ENCODE peak calls at places on chromosomes 13 and 19, in seven cellular contexts. T is GM13976, G is endothelial cell, M is BE2C, P is fibroblast of mammary gland, Y is Caco-2, U is fibroblast of pulmonary artery. O is an unnamed sample.

GRCh38 chr19:45947926-45948325 is 25.7 kb downstream of the NOVA2 start:
- DNase-seq in T (no peak), G (no peak), M (no peak), P (peak; percentile 32), Y (no peak), U (no peak), O (no peak)

GRCh38 chr13:28819748-28820098 is 416 bp upstream of the MTUS2 start:
- DNase-seq in T (peak; percentile 85), G (peak; percentile 87), M (peak; percentile 82), P (peak; percentile 19), Y (peak; percentile 49), U (peak; percentile 45), O (peak; percentile 38)

GRCh38 chr13:76890036-76890435 is 3.8 kb upstream of the KCTD12 start:
- DNase-seq in T (no peak), G (no peak), M (no peak), P (peak; percentile 27), Y (no peak), U (peak; percentile 33), O (no peak)

GRCh38 chr19:6767081-6767356 is 216 bp downstream of the SH2D3A start:
- DNase-seq in T (peak; percentile 46), G (no peak), M (no peak), P (no peak), Y (no peak), U (no peak), O (peak; percentile 71)

GRCh38 chr13:28621439-28621838 is 37.5 kb upstream of the POMP start:
- DNase-seq in T (no peak), G (no peak), M (no peak), P (no peak), Y (no peak), U (no peak), O (no peak)

GRCh38 chr13:113358653-113359052 is 5.3 kb downstream of the GRTP1 start:
- DNase-seq in T (no peak), G (no peak), M (no peak), P (no peak), Y (no peak), U (no peak), O (no peak)

GRCh38 chr13:38366954-38367645 is 17.4 kb downstream of the UFM1 start:
- DNase-seq in T (no peak), G (no peak), M (no peak), P (peak; percentile 84), Y (no peak), U (peak; percentile 22), O (no peak)

GRCh38 chr19:36215276-36216171 is 618 bp downstream of the ZNF146 start:
- DNase-seq in T (no peak), G (no peak), M (peak; percentile 17), P (peak; percentile 35), Y (no peak), U (peak; percentile 53), O (no peak)

GRCh38 chr19:45280471-45280961 is 29.4 kb downstream of the MARK4 start:
- DNase-seq in T (peak; percentile 27), G (peak; percentile 31), M (no peak), P (no peak), Y (no peak), U (no peak), O (no peak)

GRCh38 chr19:495440-496332 is 600 bp upstream of the MADCAM1 start:
- DNase-seq in T (peak; percentile 71), G (peak; percentile 79), M (peak; percentile 58), P (peak; percentile 49), Y (peak; percentile 76), U (peak; percentile 44), O (no peak)

GRCh38 chr19:46386996-46387712 is 26.2 kb downstream of the CCDC8 start:
- DNase-seq in T (no peak), G (no peak), M (no peak), P (no peak), Y (no peak), U (no peak), O (no peak)

GRCh38 chr13:106610511-106610910 is 42.6 kb upstream of the ARGLU1 start:
- DNase-seq in T (no peak), G (no peak), M (no peak), P (peak; percentile 78), Y (no peak), U (peak; percentile 31), O (no peak)

GRCh38 chr13:36293497-36293896 is 4.1 kb downstream of the CCDC169 start:
- DNase-seq in T (no peak), G (no peak), M (no peak), P (no peak), Y (no peak), U (no peak), O (no peak)

GRCh38 chr19:584240-585001 is 5.3 kb upstream of the HCN2 start:
- DNase-seq in T (peak; percentile 87), G (peak; percentile 85), M (peak; percentile 89), P (peak; percentile 32), Y (no peak), U (peak; percentile 47), O (peak; percentile 45)

GRCh38 chr19:7933411-7933810 is 7.5 kb upstream of the CTXN1 start:
- DNase-seq in T (no peak), G (no peak), M (no peak), P (no peak), Y (no peak), U (no peak), O (no peak)

GRCh38 chr13:107035778-107036177 is 467.8 kb upstream of the ARGLU1 start:
- DNase-seq in T (no peak), G (no peak), M (no peak), P (no peak), Y (no peak), U (peak; percentile 21), O (no peak)

GRCh38 chr19:44740351-44740824 is 8.1 kb upstream of the BCL3 start:
- DNase-seq in T (no peak), G (no peak), M (no peak), P (no peak), Y (no peak), U (no peak), O (no peak)

GRCh38 chr19:10968527-10969081 is 7.8 kb downstream of the SMARCA4 start:
- DNase-seq in T (peak; percentile 34), G (no peak), M (no peak), P (no peak), Y (no peak), U (no peak), O (no peak)

GRCh38 chr13:79770056-79770455 is 289.1 kb downstream of the NDFIP2 start:
- DNase-seq in T (no peak), G (no peak), M (no peak), P (no peak), Y (no peak), U (no peak), O (no peak)

GRCh38 chr13:59745395-59745788 is 418.3 kb downstream of the DIAPH3 start:
- DNase-seq in T (no peak), G (no peak), M (no peak), P (peak; percentile 40), Y (no peak), U (peak; percentile 59), O (no peak)

GRCh38 chr13:107376393-107377085 is 808.6 kb upstream of the ARGLU1 start:
- DNase-seq in T (no peak), G (no peak), M (peak; percentile 82), P (no peak), Y (no peak), U (no peak), O (no peak)

GRCh38 chr13:98544105-98544710 is 32.7 kb downstream of the STK24 start:
- DNase-seq in T (no peak), G (no peak), M (no peak), P (no peak), Y (no peak), U (no peak), O (no peak)

DNA sequence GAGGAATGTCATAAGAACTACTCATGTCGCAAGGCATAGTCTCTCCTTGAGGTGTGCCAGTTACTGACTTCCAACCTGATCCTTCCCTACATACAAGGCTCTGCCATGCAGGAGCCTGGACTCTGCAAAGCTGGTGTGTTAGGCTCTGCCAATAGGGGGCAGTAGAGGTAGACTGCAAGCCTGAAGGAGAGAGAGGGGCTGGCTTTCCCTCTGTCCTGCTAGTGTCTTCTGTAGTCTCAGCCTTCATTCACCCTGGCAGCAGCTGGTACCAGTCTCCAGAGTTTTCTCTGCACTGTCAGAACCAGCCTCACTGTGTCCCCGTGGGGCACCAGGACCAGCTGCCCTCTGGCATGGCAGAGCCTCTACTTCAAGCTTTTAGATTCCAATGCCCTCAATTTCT is 14.5 kb downstream of the SHISA2 start:
- DNase-seq in T (no peak), G (peak; percentile 47), M (peak; percentile 45), P (no peak), Y (no peak), U (no peak), O (no peak)
- TF ChIP-seq CTCF in T (peak; percentile 34), G (peak; percentile 59), M (peak; percentile 68), P (peak; percentile 23), Y (peak; percentile 61), U (peak; percentile 43), O (peak; percentile 31)

GRCh38 chr13:32259116-32259515 is 56.0 kb downstream of the ZAR1L start:
- DNase-seq in T (no peak), G (no peak), M (no peak), P (no peak), Y (no peak), U (no peak), O (no peak)
- TF ChIP-seq CTCF in T (no peak), G (no peak), M (peak; percentile 35), P (no peak), Y (peak; percentile 21), U (no peak), O (no peak)

GRCh38 chr13:41649659-41650058 is 192.3 kb downstream of the RGCC start:
- DNase-seq in T (no peak), G (peak; percentile 30), M (no peak), P (peak; percentile 28), Y (peak; percentile 52), U (peak; percentile 50), O (no peak)
- TF ChIP-seq CTCF in T (no peak), G (peak; percentile 67), M (peak; percentile 49), P (peak; percentile 43), Y (peak; percentile 47), U (peak; percentile 43), O (no peak)

DNA sequence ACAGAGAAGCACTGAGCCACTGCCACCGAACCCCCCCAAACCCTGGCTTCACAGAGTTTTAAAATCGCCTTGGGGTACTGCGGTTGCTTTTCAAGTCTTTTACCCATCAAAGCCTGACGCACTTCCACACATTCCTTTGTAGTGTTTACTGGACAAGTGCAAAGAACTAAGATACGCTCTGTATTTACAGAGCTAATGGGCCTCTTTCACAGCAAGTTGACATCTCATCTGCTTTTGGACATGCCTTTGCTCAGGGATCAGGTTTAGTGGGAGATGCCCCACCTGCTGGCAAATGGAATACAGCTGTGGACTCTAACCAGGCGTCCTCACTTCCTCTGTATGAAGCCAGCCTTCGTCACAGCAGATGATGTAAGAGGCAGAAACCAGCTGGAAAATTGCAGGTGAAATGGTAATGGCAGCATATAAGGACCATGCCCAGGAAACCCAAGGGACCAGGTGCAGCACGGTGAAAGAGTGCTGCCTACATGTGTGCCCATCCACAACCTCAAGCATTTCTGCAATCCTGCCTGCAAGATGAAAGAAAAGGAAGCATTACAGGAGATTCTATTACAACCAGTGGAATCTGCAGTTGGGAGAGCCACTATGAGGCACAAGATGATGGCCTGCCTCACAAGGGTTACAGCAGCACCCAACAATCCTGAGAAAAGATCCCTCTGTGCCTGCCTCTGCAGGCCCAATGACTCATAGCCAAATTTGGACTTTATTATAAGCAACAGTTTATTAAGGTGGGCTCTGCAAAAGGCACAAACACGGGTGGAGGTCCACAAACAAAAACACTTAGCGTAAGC is 34.7 kb downstream of the BRD4 start:
- DNase-seq in T (no peak), G (no peak), M (peak; percentile 32), P (peak; percentile 63), Y (peak; percentile 91), U (peak; percentile 63), O (no peak)
- TF ChIP-seq CTCF in T (no peak), G (no peak), M (peak; percentile 47), P (peak; percentile 5), Y (peak; percentile 27), U (peak; percentile 14), O (no peak)